ENCODE peak calls at places on chromosome 20, in four cellular contexts. P, H, D and W are unnamed samples.

GRCh38 chr20:45828589-45828988 is 1.5 kb upstream of the TNNC2 start:
- DNase-seq in P (no peak), H (no peak), D (no peak), W (no peak)

GRCh38 chr20:62195736-62196135 is 12.9 kb downstream of the MTG2 start:
- DNase-seq in P (no peak), H (no peak), D (peak), W (no peak)

GRCh38 chr20:51985013-51985415 is 182.7 kb upstream of the SALL4 start:
- DNase-seq in P (no peak), H (no peak), D (no peak), W (peak)

GRCh38 chr20:24773751-24774201 is 175.3 kb upstream of the CST7 start:
- DNase-seq in P (peak), H (no peak), D (no peak), W (peak)

GRCh38 chr20:9160760-9161159 is 91.9 kb downstream of the PLCB4 start:
- DNase-seq in P (no peak), H (peak), D (no peak), W (no peak)

GRCh38 chr20:50747275-50747674 is 15.9 kb downstream of the PARD6B start:
- DNase-seq in P (no peak), H (no peak), D (no peak), W (no peak)

GRCh38 chr20:46010491-46011405 is 2.0 kb downstream of the MMP9 start:
- DNase-seq in P (no peak), H (no peak), D (peak), W (no peak)

GRCh38 chr20:53502820-53503219 is 90.8 kb downstream of the ZNF217 start:
- DNase-seq in P (no peak), H (no peak), D (no peak), W (no peak)

GRCh38 chr20:31568773-31569162 is 36.3 kb upstream of the ID1 start:
- DNase-seq in P (no peak), H (no peak), D (no peak), W (no peak)

GRCh38 chr20:10370091-10370887 is 63.7 kb downstream of the MKKS start:
- DNase-seq in P (no peak), H (no peak), D (no peak), W (no peak)

GRCh38 chr20:25481235-25481917 is 73.9 kb downstream of the GINS1 start:
- DNase-seq in P (no peak), H (no peak), D (peak), W (no peak)

GRCh38 chr20:33285861-33286495 is 3.0 kb downstream of the BPIFB1 start:
- DNase-seq in P (no peak), H (no peak), D (no peak), W (no peak)

GRCh38 chr20:23928788-23929187 is 49.2 kb upstream of the CST5 start:
- DNase-seq in P (no peak), H (no peak), D (no peak), W (no peak)

GRCh38 chr20:50540620-50541605 is 30.7 kb downstream of the PTPN1 start:
- DNase-seq in P (no peak), H (no peak), D (no peak), W (peak)

GRCh38 chr20:21436186-21436585 is 38.9 kb upstream of the NKX2-4 start:
- DNase-seq in P (no peak), H (no peak), D (no peak), W (peak)

GRCh38 chr20:57065646-57066045 is 200.8 kb downstream of the BMP7 start:
- DNase-seq in P (peak), H (no peak), D (no peak), W (no peak)

GRCh38 chr20:58510921-58511320 is 4.3 kb downstream of the APCDD1L start:
- DNase-seq in P (no peak), H (no peak), D (no peak), W (no peak)

GRCh38 chr20:47985092-47985850 is 200.0 kb upstream of the SULF2 start:
- DNase-seq in P (no peak), H (no peak), D (no peak), W (peak)

GRCh38 chr20:24048014-24048611 is 59.5 kb upstream of the GGTLC1 start:
- DNase-seq in P (no peak), H (no peak), D (no peak), W (no peak)

GRCh38 chr20:37534401-37535157 is 6.9 kb upstream of the BLCAP start:
- DNase-seq in P (peak), H (peak), D (no peak), W (peak)

GRCh38 chr20:50654899-50655298 is 36.4 kb downstream of the RIPOR3 start:
- DNase-seq in P (no peak), H (no peak), D (no peak), W (no peak)

GRCh38 chr20:36377348-36378326 is 71.5 kb downstream of the DLGAP4 start:
- DNase-seq in P (no peak), H (no peak), D (no peak), W (no peak)

GRCh38 chr20:458766-459165 is 3.6 kb downstream of the TBC1D20 start:
- DNase-seq in P (no peak), H (no peak), D (no peak), W (no peak)

GRCh38 chr20:4740774-4741431 is 19.2 kb downstream of the PRND start:
- DNase-seq in P (no peak), H (peak), D (no peak), W (peak)

GRCh38 chr20:6623989-6624388 is 143.5 kb upstream of the BMP2 start:
- DNase-seq in P (no peak), H (no peak), D (no peak), W (no peak)

GRCh38 chr20:43448748-43449535 is 8.8 kb upstream of the SRSF6 start:
- DNase-seq in P (peak), H (peak), D (no peak), W (peak)

GRCh38 chr20:7722564-7722963 is 217.7 kb downstream of the HAO1 start:
- DNase-seq in P (no peak), H (no peak), D (no peak), W (no peak)

GRCh38 chr20:56511926-56512325 is 12.6 kb upstream of the FAM209A start:
- DNase-seq in P (no peak), H (no peak), D (no peak), W (no peak)